ENCODE peak calls at places on chromosomes 4 and X, in four cellular contexts. One of them, this sample, is unnamed.

GRCh38 chr4:181432347-181432746 is 810.9 kb upstream of the TENM3 start:
- DNase-seq in mesendoderm: peak; percentile 33
- DNase-seq in thyroid gland: no peak
- DNase-seq in aorta: no peak
- DNase-seq in this sample: peak; percentile 10

GRCh38 chr4:67483868-67484602 is 61.3 kb downstream of the CENPC start:
- DNase-seq in mesendoderm: peak; percentile 83
- DNase-seq in aorta: no peak
- DNase-seq in thyroid gland: no peak
- DNase-seq in this sample: peak; percentile 3

GRCh38 chr4:6716018-6716911 is at the start of gene BLOC1S4:
- DNase-seq in mesendoderm: peak; percentile 93
- DNase-seq in aorta: peak; percentile 92
- DNase-seq in thyroid gland: peak; percentile 87
- DNase-seq in this sample: peak; percentile 97

GRCh38 chrX:103782640-103783039 is 6.0 kb downstream of the PLP1 start:
- DNase-seq in mesendoderm: no peak
- DNase-seq in thyroid gland: no peak
- DNase-seq in aorta: no peak
- DNase-seq in this sample: no peak

GRCh38 chr4:2946812-2947600 is 16.2 kb downstream of the NOP14 start:
- DNase-seq in thyroid gland: no peak
- DNase-seq in aorta: no peak
- DNase-seq in mesendoderm: no peak
- DNase-seq in this sample: peak; percentile 21

GRCh38 chr4:88705223-88705622 is 7.6 kb upstream of the NAP1L5 start:
- DNase-seq in thyroid gland: no peak
- DNase-seq in aorta: no peak
- DNase-seq in mesendoderm: no peak
- DNase-seq in this sample: no peak

GRCh38 chrX:73962948-73963347 is 341.0 kb upstream of the ZCCHC13 start:
- DNase-seq in aorta: no peak
- DNase-seq in mesendoderm: no peak
- DNase-seq in thyroid gland: no peak
- DNase-seq in this sample: no peak

GRCh38 chr4:169080970-169081369 is 70.9 kb upstream of the CBR4 start:
- DNase-seq in mesendoderm: no peak
- DNase-seq in aorta: no peak
- DNase-seq in thyroid gland: peak; percentile 70
- DNase-seq in this sample: no peak

GRCh38 chr4:65370709-65371108 is 299.6 kb downstream of the EPHA5 start:
- DNase-seq in thyroid gland: no peak
- DNase-seq in aorta: no peak
- DNase-seq in mesendoderm: no peak
- DNase-seq in this sample: no peak

GRCh38 chr4:86117781-86118302 is 242.0 kb downstream of the MAPK10 start:
- DNase-seq in mesendoderm: no peak
- DNase-seq in thyroid gland: no peak
- DNase-seq in aorta: no peak
- DNase-seq in this sample: no peak

GRCh38 chrX:25049347-25049746 is 33.6 kb upstream of the ARX start:
- DNase-seq in thyroid gland: no peak
- DNase-seq in mesendoderm: no peak
- DNase-seq in aorta: no peak
- DNase-seq in this sample: no peak

GRCh38 chr4:168259096-168259495 is 59.5 kb downstream of the DDX60 start:
- DNase-seq in thyroid gland: no peak
- DNase-seq in aorta: no peak
- DNase-seq in mesendoderm: no peak
- DNase-seq in this sample: no peak

GRCh38 chrX:55127692-55128091 is 38.9 kb downstream of the PAGE2 start:
- DNase-seq in mesendoderm: no peak
- DNase-seq in thyroid gland: no peak
- DNase-seq in aorta: no peak
- DNase-seq in this sample: no peak

GRCh38 chr4:75686346-75686745 is 13.1 kb upstream of the G3BP2 start:
- DNase-seq in mesendoderm: no peak
- DNase-seq in thyroid gland: no peak
- DNase-seq in aorta: no peak
- DNase-seq in this sample: no peak

GRCh38 chr4:23333946-23334878 is 555.6 kb downstream of the PPARGC1A start:
- DNase-seq in thyroid gland: no peak
- DNase-seq in mesendoderm: peak; percentile 79
- DNase-seq in aorta: no peak
- DNase-seq in this sample: peak; percentile 26

GRCh38 chrX:38898261-38898660 is 97.0 kb downstream of the MID1IP1 start:
- DNase-seq in thyroid gland: no peak
- DNase-seq in aorta: no peak
- DNase-seq in mesendoderm: no peak
- DNase-seq in this sample: peak; percentile 26
- H3K4me3 ChIP-seq in thyroid gland: no peak overlapping the region
- H3K4me3 ChIP-seq in aorta: no peak overlapping the region
- H3K4me3 ChIP-seq in mesendoderm: no peak overlapping the region
- H3K4me3 ChIP-seq in this sample: no peak overlapping the region

GRCh38 chrX:134476284-134476683 is 16.3 kb downstream of the HPRT1 start:
- DNase-seq in thyroid gland: no peak
- DNase-seq in aorta: no peak
- DNase-seq in mesendoderm: no peak
- DNase-seq in this sample: no peak

GRCh38 chrX:134481339-134481738 is 21.4 kb downstream of the HPRT1 start:
- DNase-seq in aorta: no peak
- DNase-seq in mesendoderm: no peak
- DNase-seq in thyroid gland: no peak
- DNase-seq in this sample: no peak

GRCh38 chrX:134478374-134478773 is 18.4 kb downstream of the HPRT1 start:
- DNase-seq in aorta: no peak
- DNase-seq in mesendoderm: peak; percentile 28
- DNase-seq in thyroid gland: no peak
- DNase-seq in this sample: no peak

GRCh38 chrX:134482371-134482770 is 22.4 kb downstream of the HPRT1 start:
- DNase-seq in thyroid gland: no peak
- DNase-seq in mesendoderm: no peak
- DNase-seq in aorta: no peak
- DNase-seq in this sample: no peak

GRCh38 chrX:134480061-134480460 is 20.1 kb downstream of the HPRT1 start:
- DNase-seq in aorta: no peak
- DNase-seq in mesendoderm: no peak
- DNase-seq in thyroid gland: no peak
- DNase-seq in this sample: no peak
- H3K36me3 ChIP-seq in aorta: no peaks in the 10 kb centered on the region
- H3K36me3 ChIP-seq in mesendoderm: no peaks in the 10 kb centered on the region
- H3K36me3 ChIP-seq in thyroid gland: no peaks in the 10 kb centered on the region
- H3K36me3 ChIP-seq in this sample: peaks cover 11% of the 10 kb centered on the region

DNA sequence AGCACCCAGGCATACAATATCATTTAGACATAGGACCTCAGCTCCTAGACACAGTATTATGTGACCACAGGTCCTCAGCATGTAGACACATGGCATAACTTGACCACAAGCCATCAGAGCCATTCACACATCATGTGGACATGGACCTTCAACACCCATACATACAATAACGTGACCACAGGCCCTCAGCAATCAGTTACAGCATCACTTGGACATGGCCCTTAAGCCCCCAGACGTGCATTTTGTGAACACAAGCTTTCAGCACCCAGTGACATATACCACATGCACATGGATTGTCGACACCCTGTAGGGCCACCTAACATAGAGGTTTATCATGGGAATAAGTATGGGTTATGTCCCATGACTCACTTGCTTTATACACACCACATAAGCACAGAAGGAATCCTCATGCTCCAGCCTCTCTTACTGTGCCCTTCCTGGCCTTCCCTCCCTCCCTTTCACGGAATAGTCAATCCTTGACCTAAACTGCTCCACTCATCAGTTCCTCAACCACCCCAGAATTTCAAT is 1.9 kb downstream of the TSPYL2 start:
- DNase-seq in mesendoderm: no peak
- DNase-seq in aorta: no peak
- DNase-seq in thyroid gland: no peak
- DNase-seq in this sample: no peak
- H3K27me3 ChIP-seq in mesendoderm: no peaks in the 10 kb centered on the region
- H3K27me3 ChIP-seq in aorta: no peaks in the 10 kb centered on the region
- H3K27me3 ChIP-seq in thyroid gland: no peaks in the 10 kb centered on the region
- H3K27me3 ChIP-seq in this sample: peaks cover 1% of the 10 kb centered on the region

GRCh38 chrX:20141281-20142220 is at the start of gene EIF1AX:
- DNase-seq in aorta: peak; percentile 99
- DNase-seq in mesendoderm: peak; percentile 98
- DNase-seq in thyroid gland: peak; percentile 96
- DNase-seq in this sample: peak; percentile 88

GRCh38 chrX:20140410-20140809 is 1.2 kb downstream of the EIF1AX start:
- DNase-seq in aorta: no peak
- DNase-seq in mesendoderm: no peak
- DNase-seq in thyroid gland: no peak
- DNase-seq in this sample: no peak

GRCh38 chrX:20144491-20144890 is 2.9 kb upstream of the EIF1AX start:
- DNase-seq in mesendoderm: no peak
- DNase-seq in aorta: no peak
- DNase-seq in thyroid gland: no peak
- DNase-seq in this sample: no peak

GRCh38 chrX:20143539-20143938 is 1.9 kb upstream of the EIF1AX start:
- DNase-seq in thyroid gland: no peak
- DNase-seq in aorta: no peak
- DNase-seq in mesendoderm: no peak
- DNase-seq in this sample: no peak

DNA sequence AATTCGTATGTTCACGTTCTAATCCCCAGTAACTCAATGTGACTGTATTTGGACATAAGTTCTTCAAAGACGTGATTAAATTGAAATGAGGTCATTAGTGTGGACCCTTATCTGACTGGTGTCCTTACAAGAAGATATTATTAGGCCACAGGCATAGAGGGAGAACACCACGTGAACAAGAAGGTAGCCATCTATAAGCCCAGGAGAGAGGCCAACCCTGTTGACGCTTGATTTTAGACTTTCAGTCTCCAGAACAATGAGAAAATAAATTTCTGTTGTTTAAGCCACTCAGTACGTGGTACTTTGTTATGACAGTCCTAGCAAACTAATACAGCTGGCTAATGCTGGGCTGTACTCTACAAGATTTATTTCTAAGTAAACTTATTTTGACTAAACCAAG is 1.5 kb upstream of the EIF1AX start:
- DNase-seq in thyroid gland: no peak
- DNase-seq in aorta: no peak
- DNase-seq in mesendoderm: no peak
- DNase-seq in this sample: no peak
- H3K4me3 ChIP-seq in thyroid gland: no peak overlapping the region
- H3K4me3 ChIP-seq in aorta: no peak overlapping the region
- H3K4me3 ChIP-seq in mesendoderm: no peak overlapping the region
- H3K4me3 ChIP-seq in this sample: no peak overlapping the region